ENCODE peak calls at places on chromosomes 4 and X, in four cellular contexts. C is H9, N is IMR-90, L is H1. R is an unnamed sample.

GRCh38 chr4:121003863-121004262 is 68.5 kb downstream of the NDNF start:
- DNase-seq in L (no peak), N (no peak), C (no peak), R (no peak)

GRCh38 chr4:156838761-156839160 is 132.8 kb downstream of the PDGFC start:
- DNase-seq in L (no peak), C (no peak), N (peak), R (no peak)

GRCh38 chrX:118554511-118554910 is 58.9 kb downstream of the DOCK11 start:
- DNase-seq in N (no peak), C (no peak), L (no peak), R (no peak)

GRCh38 chr4:123133397-123134050 is 211.1 kb upstream of the NUDT6 start:
- DNase-seq in N (no peak), L (no peak), C (no peak), R (no peak)

GRCh38 chr4:56995525-56995924 is 16.8 kb downstream of the POLR2B start:
- DNase-seq in N (peak), L (no peak), C (no peak), R (no peak)

GRCh38 chr4:22190855-22191254 is 242.3 kb upstream of the KCNIP4 start:
- DNase-seq in N (peak), L (no peak), C (no peak), R (no peak)

GRCh38 chrX:3393581-3394111 is 47.2 kb upstream of the MXRA5 start:
- DNase-seq in C (no peak), L (no peak), N (no peak), R (no peak)

GRCh38 chr4:157048248-157048647 is 27.7 kb upstream of the GLRB start:
- DNase-seq in L (no peak), C (no peak), N (peak), R (no peak)

GRCh38 chr4:13546855-13547562 is 2.7 kb upstream of the NKX3-2 start:
- DNase-seq in N (no peak), C (peak), L (peak), R (no peak)

GRCh38 chr4:7785017-7785416 is 154.6 kb downstream of the AFAP1 start:
- DNase-seq in N (peak), L (no peak), C (no peak), R (no peak)

GRCh38 chr4:157220026-157220881 is at the start of gene GRIA2:
- DNase-seq in C (peak), L (peak), N (peak), R (peak)

GRCh38 chrX:120014354-120015129 is 62.9 kb downstream of the RHOXF2B start:
- DNase-seq in C (peak), N (no peak), L (peak), R (no peak)

GRCh38 chr4:169098054-169098896 is 88.2 kb upstream of the CBR4 start:
- DNase-seq in N (peak), L (no peak), C (no peak), R (no peak)

GRCh38 chrX:149286940-149287349 is 218.2 kb downstream of the IDS start:
- DNase-seq in N (peak), C (peak), L (peak), R (peak)

GRCh38 chr4:160299608-160300007 is 1196.7 kb downstream of the RAPGEF2 start:
- DNase-seq in L (no peak), C (no peak), N (no peak), R (no peak)

GRCh38 chrX:40468033-40468979 is 112.5 kb upstream of the ATP6AP2 start:
- DNase-seq in L (no peak), N (peak), C (peak), R (no peak)

GRCh38 chrX:151776113-151776790 is 41.7 kb downstream of the CNGA2 start:
- DNase-seq in N (no peak), L (no peak), C (peak), R (no peak)

GRCh38 chr4:53987761-53988171 is 76.6 kb downstream of the CHIC2 start:
- DNase-seq in N (peak), C (no peak), L (no peak), R (no peak)

GRCh38 chr4:78517050-78517652 is 34.4 kb upstream of the ANXA3 start:
- DNase-seq in C (no peak), N (peak), L (no peak), R (peak)

GRCh38 chrX:111671668-111672067 is 9.3 kb upstream of the ALG13 start:
- DNase-seq in L (no peak), N (no peak), C (no peak), R (no peak)

GRCh38 chrX:10989386-10989785 is 121.7 kb upstream of the HCCS start:
- DNase-seq in C (no peak), N (no peak), L (no peak), R (peak)

GRCh38 chr4:176001171-176002006 is 64.3 kb upstream of the WDR17 start:
- DNase-seq in N (peak), C (peak), L (peak), R (peak)

GRCh38 chrX:96756491-96756890 is 71.8 kb downstream of the DIAPH2 start:
- DNase-seq in C (no peak), N (no peak), L (no peak), R (no peak)

GRCh38 chrX:13064599-13065143 is 20.3 kb upstream of the FAM9C start:
- DNase-seq in N (peak), L (no peak), C (no peak), R (no peak)

GRCh38 chr4:138192113-138192512 is 50.0 kb downstream of the SLC7A11 start:
- DNase-seq in L (no peak), C (no peak), N (peak), R (no peak)

GRCh38 chrX:123081766-123082165 is 102.3 kb upstream of the GRIA3 start:
- DNase-seq in N (no peak), L (no peak), C (no peak), R (no peak)

GRCh38 chr4:161604516-161605300 is 559.1 kb downstream of the FSTL5 start:
- DNase-seq in N (no peak), L (no peak), C (no peak), R (no peak)

GRCh38 chr4:183995489-183996049 is 90.5 kb downstream of the STOX2 start:
- DNase-seq in C (no peak), N (peak), L (no peak), R (no peak)

GRCh38 chrX:9495496-9495895 is 30.6 kb downstream of the TBL1X start:
- DNase-seq in N (no peak), C (no peak), L (no peak), R (no peak)

GRCh38 chrX:9500584-9500983 is 35.7 kb downstream of the TBL1X start:
- DNase-seq in L (no peak), C (no peak), N (no peak), R (no peak)

GRCh38 chrX:9501362-9501761 is 36.5 kb downstream of the TBL1X start:
- DNase-seq in C (peak), N (no peak), L (no peak), R (no peak)

GRCh38 chrX:9494806-9495205 is 29.9 kb downstream of the TBL1X start:
- DNase-seq in N (peak), L (no peak), C (no peak), R (no peak)

GRCh38 chrX:9498236-9498635 is 33.4 kb downstream of the TBL1X start:
- DNase-seq in L (no peak), N (peak), C (no peak), R (no peak)
- H2AFZ ChIP-seq in L (no peak), N (no peak), C (no peak), R (no peak)

GRCh38 chr4:112704991-112705845 is 68.3 kb downstream of the LARP7 start:
- DNase-seq in N (peak), C (peak), L (peak), R (peak)

GRCh38 chr4:112700679-112701078 is 63.7 kb downstream of the LARP7 start:
- DNase-seq in L (no peak), C (no peak), N (no peak), R (no peak)

GRCh38 chr4:112706840-112707207 is 69.9 kb downstream of the LARP7 start:
- DNase-seq in N (no peak), L (no peak), C (no peak), R (no peak)

GRCh38 chr4:112704322-112704721 is 67.4 kb downstream of the LARP7 start:
- DNase-seq in N (no peak), L (no peak), C (no peak), R (no peak)

GRCh38 chr4:112702892-112703291 is 65.9 kb downstream of the LARP7 start:
- DNase-seq in N (no peak), L (peak), C (no peak), R (no peak)
- H2BK5ac ChIP-seq in N (no peak), L (peak), C (no peak), R (no peak)

DNA sequence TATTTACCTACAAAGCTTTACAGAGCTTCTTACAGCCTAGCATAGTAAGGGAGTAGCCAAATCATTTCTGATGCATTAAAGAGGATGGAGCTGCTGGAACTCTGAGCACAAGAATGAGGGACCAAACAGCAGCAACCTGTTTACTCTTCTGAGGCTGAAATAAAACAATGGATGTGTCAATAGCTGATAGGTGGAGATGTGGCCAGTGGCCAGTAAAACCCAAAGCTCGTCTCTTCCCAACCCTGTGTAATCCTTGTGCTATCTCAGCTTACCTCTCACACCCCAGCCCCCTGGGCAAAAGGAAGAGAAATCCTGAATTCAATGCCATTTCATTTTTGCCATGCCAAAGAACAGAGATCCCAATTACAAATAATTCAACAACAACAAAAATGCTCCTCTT is 446.7 kb upstream of the SMIM31 start:
- DNase-seq in C (no peak), L (no peak), N (no peak), R (no peak)
- H2AFZ ChIP-seq in C (no peak), L (peak), N (no peak), R (no peak)

DNA sequence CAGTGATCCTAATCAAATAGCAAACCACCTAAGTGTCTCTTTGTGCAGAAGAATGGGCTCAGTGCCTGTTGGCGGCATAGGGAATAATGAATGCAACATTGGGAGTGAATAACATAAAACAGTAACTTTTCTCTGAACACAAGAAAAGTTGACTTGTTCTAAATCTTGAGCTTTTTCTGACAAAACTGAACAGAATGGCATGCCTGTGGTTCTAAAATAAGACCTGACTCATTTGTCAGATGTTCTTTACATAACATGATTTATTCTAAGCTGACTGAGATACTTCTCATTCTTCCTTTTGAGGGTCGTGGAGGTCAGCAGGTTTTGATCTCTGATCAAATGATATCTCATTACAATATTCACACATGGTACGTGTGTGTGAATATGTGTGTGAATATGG is 165.4 kb upstream of the WDR1 start:
- DNase-seq in C (no peak), L (no peak), N (no peak), R (no peak)
- H2BK5ac ChIP-seq in C (no peak), L (no peak), N (no peak), R (no peak)

R was measured in neuronal stem cell.